ENCODE peak calls at places on chromosomes 3 and 15, in six cellular contexts. B is psoas muscle; D is body of pancreas; C is CD8-positive, alpha-beta memory T cell; J is mesendoderm; I is NT2/D1. X is an unnamed sample. For H3K4me1 and H3K36me3, the result is how much of the 10 kb centered on the place peaks cover.

GRCh38 chr15:39502616-39503195 is 78.2 kb upstream of the THBS1 start:
- DNase-seq in B (no peak), D (no peak), C (no peak), J (no peak), I (no peak), X (no peak)

GRCh38 chr3:113264249-113264648 is 52.9 kb downstream of the BOC start:
- DNase-seq in B (no peak), D (no peak), C (no peak), J (no peak), I (peak), X (peak)

GRCh38 chr15:31776039-31776438 is 254.3 kb upstream of the CHRNA7 start:
- DNase-seq in B (no peak), D (no peak), C (no peak), J (no peak), I (no peak), X (no peak)

GRCh38 chr15:50943623-50944022 is 35.1 kb downstream of the AP4E1 start:
- DNase-seq in B (no peak), D (no peak), C (no peak), J (no peak), I (no peak), X (no peak)

GRCh38 chr3:99544819-99545281 is 93.5 kb upstream of the COL8A1 start:
- DNase-seq in B (no peak), D (no peak), C (no peak), J (no peak), I (no peak), X (no peak)

GRCh38 chr15:68402432-68403160 is 29.4 kb downstream of the ITGA11 start:
- DNase-seq in B (no peak), D (no peak), C (no peak), J (no peak), I (no peak), X (no peak)

GRCh38 chr15:63178034-63178433 is 11.4 kb upstream of the RAB8B start:
- DNase-seq in B (no peak), D (no peak), C (no peak), J (peak), I (no peak), X (no peak)

GRCh38 chr3:186772281-186772885 is 11.0 kb upstream of the EIF4A2 start:
- DNase-seq in B (no peak), D (no peak), C (peak), J (no peak), I (no peak), X (no peak)

GRCh38 chr3:76107935-76108570 is 322.7 kb upstream of the ZNF717 start:
- DNase-seq in B (no peak), D (no peak), C (no peak), J (peak), I (peak), X (peak)

GRCh38 chr15:57527382-57528091 is 64.2 kb upstream of the MYZAP start:
- DNase-seq in B (no peak), D (no peak), C (peak), J (peak), I (peak), X (peak)

GRCh38 chr3:49300595-49300994 is 23.6 kb upstream of the C3orf62 start:
- DNase-seq in B (no peak), D (no peak), C (no peak), J (no peak), I (no peak), X (no peak)

GRCh38 chr3:170307998-170308398 is 49.5 kb upstream of the SKIL start:
- DNase-seq in B (no peak), D (peak), C (no peak), J (peak), I (no peak), X (no peak)

GRCh38 chr15:80059786-80060489 is 462 bp downstream of the ZFAND6 start:
- DNase-seq in B (no peak), D (peak), C (no peak), J (peak), I (peak), X (peak)

GRCh38 chr15:62647195-62647865 is 395.2 kb upstream of the TPM1 start:
- DNase-seq in B (peak), D (no peak), C (no peak), J (peak), I (no peak), X (no peak)

GRCh38 chr15:39745415-39745814 is 37.2 kb downstream of the FSIP1 start:
- DNase-seq in B (no peak), D (no peak), C (no peak), J (no peak), I (no peak), X (no peak)

GRCh38 chr3:112688819-112689218 is 47.9 kb upstream of the CCDC80 start:
- DNase-seq in B (no peak), D (no peak), C (no peak), J (no peak), I (no peak), X (no peak)

GRCh38 chr15:67201136-67201535 is 53.3 kb downstream of the AAGAB start:
- DNase-seq in B (no peak), D (no peak), C (no peak), J (no peak), I (no peak), X (no peak)

GRCh38 chr15:99450896-99451358 is 114.9 kb upstream of the MEF2A start:
- DNase-seq in B (peak), D (no peak), C (peak), J (no peak), I (no peak), X (peak)

GRCh38 chr15:45180201-45180600 is 7.6 kb downstream of the SHF start:
- DNase-seq in B (no peak), D (no peak), C (no peak), J (no peak), I (no peak), X (no peak)

GRCh38 chr15:58410353-58410752 is 21.4 kb upstream of the LIPC start:
- DNase-seq in B (no peak), D (no peak), C (peak), J (no peak), I (no peak), X (no peak)

GRCh38 chr3:141737108-141737507 is 990 bp upstream of the RNF7 start:
- DNase-seq in B (no peak), D (no peak), C (no peak), J (no peak), I (no peak), X (no peak)

GRCh38 chr15:41983621-41984571 is 11.5 kb upstream of the EHD4 start:
- DNase-seq in B (peak), D (no peak), C (no peak), J (no peak), I (no peak), X (no peak)

GRCh38 chr15:40906947-40907802 is 12.9 kb downstream of the VPS18 start:
- DNase-seq in B (no peak), D (peak), C (peak), J (no peak), I (no peak), X (no peak)

GRCh38 chr3:158936530-158937113 is 134.8 kb downstream of the MFSD1 start:
- DNase-seq in B (no peak), D (no peak), C (no peak), J (peak), I (peak), X (no peak)

GRCh38 chr3:134463676-134464611 is 21.8 kb downstream of the ANAPC13 start:
- DNase-seq in B (peak), D (peak), C (no peak), J (peak), I (peak), X (no peak)

GRCh38 chr3:187165144-187165543 is 25.8 kb upstream of the RPL39L start:
- DNase-seq in B (no peak), D (peak), C (peak), J (peak), I (peak), X (peak)

GRCh38 chr3:123584284-123584987 is 417 bp downstream of the HACD2 start:
- DNase-seq in B (peak), D (peak), C (no peak), J (no peak), I (no peak), X (peak)

GRCh38 chr15:66294157-66294931 is 976 bp downstream of the DIS3L start:
- DNase-seq in B (no peak), D (peak), C (no peak), J (peak), I (no peak), X (no peak)

GRCh38 chr15:98924311-98925049 is 83.1 kb downstream of the PGPEP1L start:
- DNase-seq in B (no peak), D (no peak), C (no peak), J (no peak), I (no peak), X (peak)

DNA sequence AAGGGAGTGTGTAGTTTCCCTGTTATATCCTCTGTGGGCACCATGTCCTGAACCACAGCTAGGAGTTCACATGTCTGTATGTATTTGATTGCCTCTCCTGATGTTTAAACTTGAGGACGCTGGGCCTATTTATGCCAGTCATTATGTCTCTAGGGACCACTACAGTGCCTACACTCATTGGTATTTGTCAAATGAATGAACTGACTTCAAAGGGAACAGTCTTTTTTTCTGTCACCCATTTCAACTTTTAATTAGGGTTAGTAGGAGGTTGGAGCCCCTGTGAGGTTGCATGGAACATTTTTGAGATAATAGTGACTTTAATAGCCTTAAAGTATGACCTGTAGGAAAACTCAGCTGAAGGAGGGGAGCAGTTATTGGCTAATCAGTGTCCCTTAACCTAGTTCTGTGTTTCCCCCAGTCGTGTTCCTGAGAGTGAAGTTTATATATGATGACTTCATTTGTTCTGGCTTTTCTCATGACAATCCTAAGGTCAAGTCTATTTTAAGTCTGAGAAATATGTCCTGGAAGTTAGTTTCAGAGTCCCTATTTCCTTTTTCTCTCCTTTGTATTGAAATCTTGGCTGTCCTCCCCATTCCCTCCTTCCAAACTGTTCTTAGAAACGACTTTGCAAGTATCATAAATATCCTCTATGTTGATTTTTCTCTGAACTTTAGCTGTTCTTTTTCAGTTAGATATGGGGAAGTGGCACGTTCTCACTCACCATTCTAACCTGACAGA is 29.0 kb downstream of the PDE8A start:
- DNase-seq in B (no peak), D (no peak), C (peak), J (peak), I (no peak), X (no peak)
- H3K4me1 ChIP-seq in B (half or more), D (under half), C (under half), J (under half), I (under half), X (under half)

GRCh38 chr3:9703240-9703639 is 393 bp upstream of the CPNE9 start:
- DNase-seq in B (no peak), D (no peak), C (no peak), J (no peak), I (no peak), X (no peak)

GRCh38 chr3:9700536-9700935 is 3.1 kb upstream of the CPNE9 start:
- DNase-seq in B (no peak), D (no peak), C (no peak), J (no peak), I (no peak), X (no peak)

GRCh38 chr3:9698293-9698692 is 5.3 kb upstream of the CPNE9 start:
- DNase-seq in B (no peak), D (no peak), C (no peak), J (no peak), I (no peak), X (no peak)

GRCh38 chr3:9701711-9702110 is 1.9 kb upstream of the CPNE9 start:
- DNase-seq in B (no peak), D (no peak), C (no peak), J (no peak), I (no peak), X (no peak)

DNA sequence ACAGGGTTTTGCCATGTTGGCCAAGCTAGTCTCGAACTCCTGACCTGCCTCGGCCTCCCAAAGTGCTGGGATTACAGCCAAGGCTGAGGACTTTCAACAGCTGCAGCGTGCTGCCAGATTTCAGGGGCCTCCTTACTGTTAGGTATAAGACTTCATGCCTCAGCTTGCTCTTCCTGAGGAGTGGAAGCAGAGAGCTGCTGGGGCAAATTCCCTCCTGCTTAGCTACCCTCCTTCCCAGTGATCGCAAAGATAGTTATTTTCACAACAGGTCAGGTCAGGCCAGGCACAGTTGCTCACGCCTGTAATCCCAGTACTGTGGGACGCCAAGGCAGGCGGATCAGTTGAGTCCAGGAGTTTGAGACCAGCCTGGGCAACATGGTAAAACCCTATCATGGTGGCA is 2.6 kb upstream of the CPNE9 start:
- DNase-seq in B (no peak), D (no peak), C (no peak), J (no peak), I (no peak), X (no peak)
- H3K36me3 ChIP-seq in B (under half), D (under half), C (under half), J (under half), I (under half), X (under half)

GRCh38 chr3:139664958-139665357 is 12.8 kb downstream of the NMNAT3 start:
- DNase-seq in B (no peak), D (no peak), C (no peak), J (no peak), I (no peak), X (no peak)

GRCh38 chr3:139672247-139672646 is 5.5 kb downstream of the NMNAT3 start:
- DNase-seq in B (no peak), D (no peak), C (no peak), J (no peak), I (no peak), X (no peak)

GRCh38 chr3:139672884-139673283 is 4.9 kb downstream of the NMNAT3 start:
- DNase-seq in B (no peak), D (no peak), C (no peak), J (no peak), I (no peak), X (no peak)

GRCh38 chr3:139670196-139670595 is 7.6 kb downstream of the NMNAT3 start:
- DNase-seq in B (no peak), D (no peak), C (no peak), J (no peak), I (no peak), X (no peak)

DNA sequence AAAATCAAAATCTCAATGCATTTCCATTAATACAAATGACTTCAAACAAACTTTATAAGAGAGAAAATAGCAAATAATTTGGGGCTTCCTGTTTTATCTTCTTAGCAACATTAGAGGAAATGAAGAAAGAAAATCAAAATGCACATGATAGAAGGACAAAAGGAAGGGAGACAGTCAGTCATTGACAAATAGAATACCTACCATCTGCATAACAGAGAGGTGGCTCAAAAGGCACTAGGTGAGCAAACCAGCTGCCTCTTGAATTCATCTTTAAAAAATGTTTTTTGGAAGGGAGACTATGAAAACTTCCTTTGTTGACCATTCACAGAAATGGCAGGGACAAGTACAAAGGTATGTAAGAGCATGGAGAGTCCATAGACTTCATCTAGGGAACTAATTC is 9.4 kb downstream of the NMNAT3 start:
- DNase-seq in B (no peak), D (no peak), C (no peak), J (no peak), I (no peak), X (no peak)
- H3K4me1 ChIP-seq in B (under half), D (under half), C (under half), J (under half), I (under half), X (under half)

DNA sequence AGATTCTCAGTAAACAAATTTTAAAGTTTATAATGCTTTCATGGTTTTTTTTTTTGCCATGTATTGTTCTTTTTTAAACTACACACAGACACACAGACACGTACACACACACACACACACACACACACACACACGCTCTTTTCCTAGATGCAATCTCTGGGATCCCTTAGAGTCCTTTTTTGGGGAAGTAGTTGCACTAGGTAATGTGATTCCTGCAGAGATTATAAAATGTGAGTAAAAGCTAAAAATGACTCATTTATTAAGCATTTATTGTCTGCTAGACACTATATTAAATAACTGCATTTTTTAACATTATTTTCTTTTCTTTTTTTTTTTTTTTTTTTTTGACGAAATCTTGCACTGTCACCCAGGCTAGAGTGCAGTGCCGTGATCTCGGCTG is 19.9 kb downstream of the NDUFB5 start:
- DNase-seq in B (no peak), D (no peak), C (no peak), J (no peak), I (no peak), X (no peak)
- H3K36me3 ChIP-seq in B (under half), D (under half), C (under half), J (under half), I (half or more), X (under half)

GRCh38 chr3:97530689-97531088 is 233.9 kb upstream of the ARL6 start:
- DNase-seq in B (no peak), D (no peak), C (no peak), J (no peak), I (no peak), X (no peak)
- H3K4me1 ChIP-seq in B (under half), D (under half), C (under half), J (under half), I (under half), X (under half)

GRCh38 chr3:160413613-160414248 is 14.3 kb downstream of the SMC4 start:
- DNase-seq in B (no peak), D (peak), C (peak), J (peak), I (peak), X (peak)

GRCh38 chr3:160409812-160410610 is 10.6 kb downstream of the SMC4 start:
- DNase-seq in B (no peak), D (no peak), C (no peak), J (no peak), I (no peak), X (no peak)

GRCh38 chr3:160417311-160417710 is 17.9 kb downstream of the SMC4 start:
- DNase-seq in B (no peak), D (no peak), C (no peak), J (no peak), I (no peak), X (no peak)

GRCh38 chr3:160412477-160412876 is 13.0 kb downstream of the SMC4 start:
- DNase-seq in B (no peak), D (no peak), C (no peak), J (no peak), I (no peak), X (no peak)
- H3K36me3 ChIP-seq in B (under half), D (under half), C (under half), J (under half), I (half or more), X (under half)

X was measured in prostate gland.